ENCODE peak calls at places on chromosomes 16 and 17, in ten cellular contexts. D, C, O, P, T, Z, S, J, R and K are unnamed samples.

GRCh38 chr17:61743766-61744165 is 119.6 kb downstream of the BRIP1 start:
- DNase-seq in D (no peak), C (no peak), S (no peak), T (no peak), J (no peak), Z (no peak), O (no peak), R (no peak), P (no peak), K (no peak)

GRCh38 chr16:85579199-85579598 is 33.9 kb upstream of the GSE1 start:
- DNase-seq in P (no peak), T (no peak), S (no peak), D (no peak), O (no peak), Z (no peak), J (no peak), R (no peak), C (no peak), K (no peak)

GRCh38 chr16:67185003-67185865 is 1.5 kb upstream of the MATCAP1 start:
- DNase-seq in S (peak; percentile 95), R (peak; percentile 87), P (peak; percentile 70), Z (peak; percentile 97), C (peak; percentile 73), D (peak; percentile 93), O (peak; percentile 67), T (peak; percentile 98), J (peak; percentile 72), K (peak; percentile 93)

GRCh38 chr17:901964-902363 is 77.6 kb downstream of the NXN start:
- DNase-seq in P (no peak), C (no peak), O (no peak), Z (no peak), R (no peak), J (no peak), S (no peak), T (no peak), D (no peak), K (no peak)

GRCh38 chr17:78147315-78147998 is 1.3 kb downstream of the C17orf99 start:
- DNase-seq in T (no peak), O (no peak), C (no peak), J (no peak), R (peak; percentile 70), P (no peak), Z (no peak), S (no peak), D (no peak), K (no peak)

GRCh38 chr17:42676424-42677011 is at the start of gene PLEKHH3:
- DNase-seq in O (no peak), Z (no peak), R (no peak), D (no peak), C (no peak), T (no peak), P (no peak), S (no peak), J (no peak), K (peak; percentile 21)

GRCh38 chr17:77164483-77165030 is 23.8 kb downstream of the SEC14L1 start:
- DNase-seq in O (no peak), T (no peak), C (no peak), R (no peak), J (peak; percentile 47), S (no peak), P (no peak), D (no peak), Z (no peak), K (no peak)

GRCh38 chr17:8320990-8321389 is 10.9 kb downstream of the ARHGEF15 start:
- DNase-seq in R (no peak), P (no peak), C (no peak), O (peak; percentile 4), D (no peak), S (no peak), J (no peak), Z (no peak), T (no peak), K (no peak)

GRCh38 chr17:33369876-33370275 is 76.8 kb upstream of the ASIC2 start:
- DNase-seq in T (no peak), C (no peak), S (no peak), P (no peak), O (no peak), Z (no peak), R (no peak), J (no peak), D (no peak), K (no peak)

GRCh38 chr17:7465481-7466275 is 13.8 kb downstream of the ZBTB4 start:
- DNase-seq in J (no peak), P (no peak), D (no peak), T (no peak), R (no peak), Z (no peak), C (no peak), S (no peak), O (no peak), K (no peak)

GRCh38 chr17:51046527-51047384 is 73.9 kb downstream of the SPAG9 start:
- DNase-seq in J (peak; percentile 97), P (no peak), C (no peak), D (peak; percentile 36), R (no peak), O (no peak), Z (peak; percentile 92), S (peak; percentile 93), T (peak; percentile 82), K (peak; percentile 85)

GRCh38 chr16:17070882-17071592 is 399.7 kb downstream of the XYLT1 start:
- DNase-seq in T (peak; percentile 48), P (peak; percentile 8), D (no peak), Z (peak; percentile 8), C (no peak), S (no peak), O (no peak), R (peak; percentile 64), J (peak; percentile 20), K (no peak)

GRCh38 chr16:27498916-27499658 is 50.6 kb downstream of the GTF3C1 start:
- DNase-seq in J (no peak), R (no peak), D (no peak), P (no peak), O (no peak), C (no peak), S (no peak), Z (no peak), T (no peak), K (no peak)

GRCh38 chr17:48542956-48543853 is 1.7 kb downstream of the HOXB2 start:
- DNase-seq in Z (peak; percentile 67), R (no peak), O (no peak), T (no peak), J (no peak), P (no peak), S (no peak), C (peak; percentile 79), D (peak; percentile 47), K (no peak)

DNA sequence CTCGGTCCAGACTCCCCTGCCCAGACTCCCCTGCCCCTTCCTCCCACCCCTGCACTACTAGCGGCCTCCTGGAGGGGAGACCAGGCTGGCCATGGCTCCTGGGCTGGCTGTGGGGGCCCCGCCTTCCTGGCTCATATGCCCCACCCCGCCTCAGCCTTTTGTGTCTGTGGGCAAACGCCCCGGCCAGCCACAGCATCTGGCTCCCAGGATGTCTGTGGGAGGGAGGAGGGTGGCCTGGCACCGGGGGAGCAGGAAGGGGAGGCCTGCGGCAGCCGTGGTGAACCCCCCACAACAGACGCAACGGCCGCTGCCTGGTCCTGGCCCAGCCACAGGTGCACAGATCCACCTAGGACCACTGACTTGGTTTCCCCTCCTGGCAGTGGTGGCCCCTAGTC is 32.9 kb downstream of the BAHCC1 start:
- DNase-seq in J (no peak), S (no peak), R (peak; percentile 96), T (no peak), D (no peak), P (no peak), O (no peak), Z (no peak), C (no peak), K (no peak)
- TF ChIP-seq CTCF in J (no peak), S (no peak), R (no peak), T (no peak), D (no peak), P (no peak), O (no peak), Z (no peak), C (no peak), K (no peak)

GRCh38 chr17:19417611-19418010 is 6.6 kb downstream of the RNF112 start:
- DNase-seq in J (no peak), P (no peak), T (no peak), D (no peak), O (no peak), C (no peak), S (no peak), R (no peak), Z (no peak), K (no peak)

GRCh38 chr17:19426631-19427030 is 15.6 kb downstream of the RNF112 start:
- DNase-seq in S (no peak), R (no peak), O (no peak), D (no peak), C (no peak), Z (no peak), J (no peak), P (no peak), T (no peak), K (no peak)

GRCh38 chr17:19418312-19418992 is 7.4 kb downstream of the RNF112 start:
- DNase-seq in J (peak; percentile 81), C (no peak), Z (no peak), O (no peak), D (no peak), R (peak; percentile 44), S (no peak), P (no peak), T (no peak), K (peak; percentile 64)

GRCh38 chr17:19424934-19425868 is 14.2 kb downstream of the RNF112 start:
- DNase-seq in R (no peak), Z (no peak), D (no peak), C (no peak), P (no peak), J (no peak), S (no peak), T (no peak), O (no peak), K (peak; percentile 35)

GRCh38 chr17:19421926-19422325 is 10.9 kb downstream of the RNF112 start:
- DNase-seq in D (no peak), P (no peak), T (no peak), R (no peak), J (no peak), C (no peak), S (no peak), O (no peak), Z (no peak), K (no peak)
- TF ChIP-seq CTCF in D (no peak), P (no peak), T (no peak), R (no peak), J (no peak), C (no peak), S (no peak), O (no peak), Z (no peak), K (no peak)

DNA sequence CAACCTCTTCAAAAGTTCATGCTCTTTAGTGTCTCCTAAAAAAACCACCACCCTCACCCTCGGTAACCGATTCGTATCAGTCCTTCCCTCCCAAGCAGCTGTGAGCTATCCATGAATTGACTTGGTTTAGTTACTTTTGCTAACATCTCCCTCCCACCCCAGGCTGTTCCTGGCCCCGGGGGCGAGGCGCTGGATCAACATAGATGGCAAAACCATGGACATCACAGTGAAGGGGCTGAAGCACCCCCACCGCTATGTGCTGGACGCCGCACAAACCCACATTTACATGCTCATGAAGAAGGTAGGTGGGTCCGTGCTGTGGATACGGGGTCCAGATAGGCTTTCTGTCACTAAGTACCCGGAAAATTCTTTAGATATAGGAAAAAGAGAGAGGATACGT is 66.8 kb downstream of the RGS9 start:
- DNase-seq in C (no peak), R (no peak), T (no peak), Z (no peak), S (no peak), D (no peak), O (no peak), J (no peak), P (no peak), K (no peak)
- TF ChIP-seq CTCF in C (no peak), R (no peak), T (no peak), Z (no peak), S (no peak), D (no peak), O (no peak), J (no peak), P (no peak), K (no peak)

GRCh38 chr16:88844412-88845118 is 12.2 kb downstream of the GALNS start:
- DNase-seq in O (no peak), C (no peak), R (no peak), S (no peak), P (no peak), D (no peak), T (no peak), Z (no peak), J (no peak), K (no peak)
- TF ChIP-seq CTCF in O (peak; percentile 33), C (no peak), R (no peak), S (no peak), P (no peak), D (no peak), T (peak; percentile 18), Z (no peak), J (no peak), K (peak; percentile 13)